ENCODE peak calls at places on chromosomes 12 and 14, in ten cellular contexts. One of them, this sample, is unnamed. For H3K4me1, the result is how much of the 10 kb centered on the place peaks cover.

GRCh38 chr12:121299662-121300061 is 3.2 kb upstream of the CAMKK2 start:
- DNase-seq in ovary: no peak
- DNase-seq in IMR-90: no peak
- DNase-seq in A549: no peak
- DNase-seq in transverse colon: no peak
- DNase-seq in body of pancreas: no peak
- DNase-seq in uterus: no peak
- DNase-seq in Peyer's patch: no peak
- DNase-seq in tibial nerve: no peak
- DNase-seq in HCT116: no peak
- DNase-seq in this sample: no peak

GRCh38 chr12:117069926-117070900 is 29.0 kb downstream of the TESC start:
- DNase-seq in HCT116: no peak
- DNase-seq in ovary: no peak
- DNase-seq in A549: no peak
- DNase-seq in Peyer's patch: peak
- DNase-seq in transverse colon: peak
- DNase-seq in body of pancreas: no peak
- DNase-seq in uterus: no peak
- DNase-seq in tibial nerve: no peak
- DNase-seq in IMR-90: no peak
- DNase-seq in this sample: no peak

GRCh38 chr12:89685363-89685972 is 23.2 kb downstream of the ATP2B1 start:
- DNase-seq in IMR-90: no peak
- DNase-seq in A549: no peak
- DNase-seq in tibial nerve: no peak
- DNase-seq in body of pancreas: no peak
- DNase-seq in HCT116: no peak
- DNase-seq in ovary: no peak
- DNase-seq in transverse colon: no peak
- DNase-seq in uterus: no peak
- DNase-seq in Peyer's patch: no peak
- DNase-seq in this sample: no peak

GRCh38 chr14:95614335-95614734 is 71.9 kb upstream of the TCL1B start:
- DNase-seq in uterus: no peak
- DNase-seq in body of pancreas: no peak
- DNase-seq in Peyer's patch: no peak
- DNase-seq in ovary: no peak
- DNase-seq in transverse colon: no peak
- DNase-seq in tibial nerve: no peak
- DNase-seq in IMR-90: no peak
- DNase-seq in HCT116: no peak
- DNase-seq in A549: peak
- DNase-seq in this sample: no peak

GRCh38 chr14:104477804-104478375 is 101.7 kb upstream of the C14orf180 start:
- DNase-seq in IMR-90: no peak
- DNase-seq in transverse colon: no peak
- DNase-seq in A549: no peak
- DNase-seq in ovary: no peak
- DNase-seq in tibial nerve: no peak
- DNase-seq in HCT116: no peak
- DNase-seq in body of pancreas: no peak
- DNase-seq in Peyer's patch: no peak
- DNase-seq in uterus: no peak
- DNase-seq in this sample: no peak

GRCh38 chr12:70590549-70591226 is 46.5 kb downstream of the PTPRB start:
- DNase-seq in HCT116: no peak
- DNase-seq in uterus: no peak
- DNase-seq in IMR-90: no peak
- DNase-seq in transverse colon: no peak
- DNase-seq in ovary: no peak
- DNase-seq in tibial nerve: no peak
- DNase-seq in Peyer's patch: no peak
- DNase-seq in A549: no peak
- DNase-seq in body of pancreas: no peak
- DNase-seq in this sample: no peak

GRCh38 chr14:104103061-104104005 is 17.8 kb downstream of the ASPG start:
- DNase-seq in IMR-90: no peak
- DNase-seq in uterus: no peak
- DNase-seq in Peyer's patch: no peak
- DNase-seq in transverse colon: peak
- DNase-seq in tibial nerve: no peak
- DNase-seq in ovary: peak
- DNase-seq in body of pancreas: no peak
- DNase-seq in HCT116: no peak
- DNase-seq in A549: no peak
- DNase-seq in this sample: no peak

GRCh38 chr12:96994900-96995299 is 87.8 kb downstream of the NEDD1 start:
- DNase-seq in ovary: no peak
- DNase-seq in Peyer's patch: no peak
- DNase-seq in A549: no peak
- DNase-seq in IMR-90: no peak
- DNase-seq in uterus: no peak
- DNase-seq in HCT116: no peak
- DNase-seq in body of pancreas: no peak
- DNase-seq in transverse colon: no peak
- DNase-seq in tibial nerve: no peak
- DNase-seq in this sample: no peak

GRCh38 chr14:88301381-88301780 is 21.7 kb downstream of the KCNK10 start:
- DNase-seq in HCT116: no peak
- DNase-seq in IMR-90: no peak
- DNase-seq in tibial nerve: no peak
- DNase-seq in uterus: no peak
- DNase-seq in A549: no peak
- DNase-seq in ovary: no peak
- DNase-seq in Peyer's patch: no peak
- DNase-seq in transverse colon: no peak
- DNase-seq in body of pancreas: no peak
- DNase-seq in this sample: no peak

GRCh38 chr14:60396718-60397343 is 89.0 kb downstream of the C14orf39 start:
- DNase-seq in transverse colon: no peak
- DNase-seq in Peyer's patch: no peak
- DNase-seq in A549: no peak
- DNase-seq in uterus: no peak
- DNase-seq in tibial nerve: no peak
- DNase-seq in IMR-90: peak
- DNase-seq in body of pancreas: no peak
- DNase-seq in ovary: no peak
- DNase-seq in HCT116: no peak
- DNase-seq in this sample: no peak

DNA sequence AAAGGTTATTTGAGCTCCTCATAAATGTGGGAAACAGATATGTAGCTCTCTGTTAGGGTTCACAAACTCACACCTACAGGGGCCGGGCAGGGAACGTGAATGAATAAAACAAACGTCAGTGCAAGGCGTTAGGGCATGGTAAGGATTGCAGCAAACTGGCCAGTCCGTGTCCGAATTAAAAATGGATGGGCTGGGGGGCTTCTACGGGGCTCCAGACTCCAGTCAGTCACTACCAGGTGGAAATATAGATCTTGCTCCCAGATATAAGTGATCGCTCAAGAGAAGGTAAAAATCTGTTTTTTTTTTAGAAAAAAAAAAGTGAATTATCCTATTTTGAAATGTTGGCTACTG is 333.1 kb downstream of the MED13L start:
- DNase-seq in HCT116: no peak
- DNase-seq in Peyer's patch: no peak
- DNase-seq in body of pancreas: no peak
- DNase-seq in tibial nerve: no peak
- DNase-seq in A549: no peak
- DNase-seq in IMR-90: no peak
- DNase-seq in transverse colon: no peak
- DNase-seq in ovary: no peak
- DNase-seq in uterus: no peak
- DNase-seq in this sample: no peak
- TF ChIP-seq POLR2A in HCT116: no peak
- TF ChIP-seq POLR2A in Peyer's patch: no peak
- TF ChIP-seq POLR2A in body of pancreas: no peak
- TF ChIP-seq POLR2A in tibial nerve: no peak
- TF ChIP-seq POLR2A in A549: no peak
- TF ChIP-seq POLR2A in IMR-90: no peak
- TF ChIP-seq POLR2A in transverse colon: no peak
- TF ChIP-seq POLR2A in ovary: no peak
- TF ChIP-seq POLR2A in uterus: no peak
- TF ChIP-seq POLR2A in this sample: no peak

DNA sequence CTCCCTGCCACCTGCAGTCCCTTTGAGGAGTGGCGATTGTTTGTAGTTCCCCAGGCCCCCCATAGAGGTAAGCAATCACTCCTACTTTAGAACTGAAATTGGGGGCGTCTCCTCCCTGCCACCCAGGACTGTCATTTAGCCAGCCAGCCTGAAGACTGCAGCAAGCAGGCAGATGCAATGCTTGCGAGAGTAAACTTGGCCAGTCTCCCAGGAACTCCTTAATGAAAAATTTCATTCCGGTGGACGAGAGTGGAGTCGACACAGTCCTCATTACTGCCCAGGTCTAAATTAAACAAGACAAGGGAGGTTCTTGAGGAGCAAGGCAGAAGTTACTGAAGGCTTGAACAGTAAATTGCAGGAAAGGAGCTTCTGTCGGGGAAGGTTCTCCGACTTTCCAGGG is 239.5 kb downstream of the SLC41A2 start:
- DNase-seq in IMR-90: peak
- DNase-seq in HCT116: no peak
- DNase-seq in transverse colon: no peak
- DNase-seq in A549: no peak
- DNase-seq in Peyer's patch: no peak
- DNase-seq in body of pancreas: no peak
- DNase-seq in uterus: no peak
- DNase-seq in ovary: no peak
- DNase-seq in tibial nerve: no peak
- DNase-seq in this sample: peak
- H3K4me1 ChIP-seq in IMR-90: under half
- H3K4me1 ChIP-seq in HCT116: under half
- H3K4me1 ChIP-seq in transverse colon: under half
- H3K4me1 ChIP-seq in A549: under half
- H3K4me1 ChIP-seq in Peyer's patch: under half
- H3K4me1 ChIP-seq in body of pancreas: under half
- H3K4me1 ChIP-seq in uterus: under half
- H3K4me1 ChIP-seq in ovary: under half
- H3K4me1 ChIP-seq in tibial nerve: under half
- H3K4me1 ChIP-seq in this sample: under half

GRCh38 chr12:127060933-127061332 is 1206.0 kb upstream of the TMEM132C start:
- DNase-seq in IMR-90: no peak
- DNase-seq in A549: no peak
- DNase-seq in body of pancreas: no peak
- DNase-seq in tibial nerve: no peak
- DNase-seq in ovary: no peak
- DNase-seq in uterus: no peak
- DNase-seq in transverse colon: no peak
- DNase-seq in Peyer's patch: no peak
- DNase-seq in HCT116: no peak
- DNase-seq in this sample: no peak

GRCh38 chr12:127065595-127065994 is 1201.4 kb upstream of the TMEM132C start:
- DNase-seq in tibial nerve: no peak
- DNase-seq in Peyer's patch: no peak
- DNase-seq in ovary: no peak
- DNase-seq in body of pancreas: no peak
- DNase-seq in transverse colon: no peak
- DNase-seq in uterus: no peak
- DNase-seq in HCT116: no peak
- DNase-seq in IMR-90: no peak
- DNase-seq in A549: no peak
- DNase-seq in this sample: no peak

GRCh38 chr12:127064207-127064606 is 1202.8 kb upstream of the TMEM132C start:
- DNase-seq in uterus: no peak
- DNase-seq in Peyer's patch: no peak
- DNase-seq in HCT116: no peak
- DNase-seq in tibial nerve: no peak
- DNase-seq in ovary: no peak
- DNase-seq in body of pancreas: no peak
- DNase-seq in A549: no peak
- DNase-seq in transverse colon: no peak
- DNase-seq in IMR-90: no peak
- DNase-seq in this sample: no peak

GRCh38 chr12:127063339-127064090 is 1203.5 kb upstream of the TMEM132C start:
- DNase-seq in Peyer's patch: no peak
- DNase-seq in IMR-90: no peak
- DNase-seq in ovary: no peak
- DNase-seq in tibial nerve: no peak
- DNase-seq in body of pancreas: no peak
- DNase-seq in HCT116: no peak
- DNase-seq in A549: no peak
- DNase-seq in transverse colon: no peak
- DNase-seq in uterus: no peak
- DNase-seq in this sample: no peak

DNA sequence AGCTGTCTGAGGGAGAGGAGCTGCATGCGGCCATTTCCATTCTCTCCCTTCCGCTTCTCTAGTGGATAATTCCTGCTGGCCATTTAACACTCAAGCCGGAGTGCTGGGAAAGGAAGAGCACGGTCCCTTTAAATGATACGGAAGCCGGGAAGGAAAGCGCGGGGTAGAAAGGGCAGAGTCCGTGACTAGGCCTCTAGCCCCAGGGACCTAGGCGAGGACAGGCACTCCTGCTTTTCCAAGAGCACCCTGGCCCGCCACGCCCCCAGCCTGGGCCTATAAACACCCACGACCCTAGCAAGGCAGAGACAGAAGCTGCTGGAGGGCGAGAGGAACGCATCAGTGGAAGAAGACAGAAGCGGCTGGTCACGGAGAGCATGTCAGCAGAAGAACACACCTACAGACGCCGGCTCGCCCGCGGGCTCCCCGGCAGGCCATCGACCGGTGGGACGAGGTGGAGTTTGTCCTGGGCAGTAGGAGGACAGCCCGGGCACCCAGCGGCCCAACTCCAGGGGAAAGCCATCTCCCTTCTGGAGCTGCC is 1206.6 kb upstream of the TMEM132C start:
- DNase-seq in Peyer's patch: no peak
- DNase-seq in uterus: no peak
- DNase-seq in ovary: no peak
- DNase-seq in HCT116: peak
- DNase-seq in transverse colon: peak
- DNase-seq in IMR-90: no peak
- DNase-seq in tibial nerve: no peak
- DNase-seq in A549: no peak
- DNase-seq in body of pancreas: no peak
- DNase-seq in this sample: peak
- TF ChIP-seq POLR2A in Peyer's patch: peak
- TF ChIP-seq POLR2A in uterus: no peak
- TF ChIP-seq POLR2A in ovary: no peak
- TF ChIP-seq POLR2A in HCT116: peak
- TF ChIP-seq POLR2A in transverse colon: peak
- TF ChIP-seq POLR2A in IMR-90: no peak
- TF ChIP-seq POLR2A in tibial nerve: no peak
- TF ChIP-seq POLR2A in A549: no peak
- TF ChIP-seq POLR2A in body of pancreas: no peak
- TF ChIP-seq POLR2A in this sample: no peak

DNA sequence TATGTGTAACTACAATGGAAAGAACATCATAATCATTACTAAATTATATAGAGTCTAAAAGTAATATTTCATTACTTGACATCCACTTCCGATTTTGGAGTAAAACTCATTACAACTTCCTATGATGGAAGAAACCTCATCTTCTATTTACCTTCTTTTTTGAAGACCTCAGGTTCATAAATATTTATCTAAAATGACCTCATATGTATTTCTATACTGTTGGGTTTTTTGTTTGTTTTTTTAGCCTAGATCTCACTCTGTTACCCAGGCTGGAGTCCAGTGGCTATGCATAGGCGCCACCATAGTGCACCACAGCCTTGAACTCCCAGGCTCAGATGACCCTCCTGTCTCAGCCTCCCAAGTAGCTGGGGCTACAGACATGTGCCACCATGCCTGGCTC is 39.9 kb upstream of the BMAL2 start:
- DNase-seq in transverse colon: no peak
- DNase-seq in tibial nerve: no peak
- DNase-seq in ovary: no peak
- DNase-seq in uterus: no peak
- DNase-seq in Peyer's patch: no peak
- DNase-seq in A549: no peak
- DNase-seq in HCT116: no peak
- DNase-seq in IMR-90: no peak
- DNase-seq in body of pancreas: no peak
- DNase-seq in this sample: no peak
- H3K4me1 ChIP-seq in transverse colon: half or more
- H3K4me1 ChIP-seq in tibial nerve: under half
- H3K4me1 ChIP-seq in ovary: under half
- H3K4me1 ChIP-seq in uterus: under half
- H3K4me1 ChIP-seq in Peyer's patch: under half
- H3K4me1 ChIP-seq in A549: under half
- H3K4me1 ChIP-seq in HCT116: under half
- H3K4me1 ChIP-seq in IMR-90: under half
- H3K4me1 ChIP-seq in body of pancreas: half or more
- H3K4me1 ChIP-seq in this sample: half or more